ENCODE peak calls at places on chromosomes 11 and 22, in ten cellular contexts. X, I, E, S, R, J, Z, L, U and N are unnamed samples.

GRCh38 chr11:78420255-78420764 is 2.7 kb upstream of the GAB2 start:
- DNase-seq in X (peak), I (peak), E (no peak), S (peak), R (peak), J (peak), Z (peak), L (peak), U (peak), N (peak)

GRCh38 chr22:35986085-35986484 is 42.5 kb downstream of the RBFOX2 start:
- DNase-seq in X (no peak), I (no peak), E (no peak), S (peak), R (no peak), J (no peak), Z (no peak), L (no peak), U (no peak), N (no peak)

GRCh38 chr22:33352768-33353167 is 294.6 kb upstream of the SYN3 start:
- DNase-seq in X (no peak), I (no peak), E (no peak), S (no peak), R (no peak), J (no peak), Z (no peak), L (no peak), U (no peak), N (no peak)

GRCh38 chr11:59173080-59173963 is 1.4 kb downstream of the DTX4 start:
- DNase-seq in X (no peak), I (no peak), E (no peak), S (peak), R (no peak), J (peak), Z (no peak), L (no peak), U (no peak), N (no peak)

GRCh38 chr11:128621491-128622136 is 34.3 kb upstream of the ETS1 start:
- DNase-seq in X (no peak), I (no peak), E (no peak), S (peak), R (no peak), J (no peak), Z (no peak), L (peak), U (no peak), N (no peak)

GRCh38 chr11:69711824-69712801 is 8.3 kb upstream of the FGF19 start:
- DNase-seq in X (no peak), I (no peak), E (peak), S (no peak), R (peak), J (peak), Z (no peak), L (no peak), U (no peak), N (peak)

GRCh38 chr22:37107779-37108621 is 1.5 kb downstream of the TMPRSS6 start:
- DNase-seq in X (no peak), I (no peak), E (no peak), S (no peak), R (no peak), J (no peak), Z (no peak), L (no peak), U (no peak), N (no peak)

GRCh38 chr11:78532991-78533861 is 41.4 kb downstream of the NARS2 start:
- DNase-seq in X (no peak), I (no peak), E (no peak), S (no peak), R (no peak), J (no peak), Z (no peak), L (no peak), U (no peak), N (no peak)